ENCODE peak calls at places on chromosomes 12 and 14, in four cellular contexts. One of them, this sample, is unnamed.

GRCh38 chr12:125110641-125111360 is 45.6 kb downstream of the AACS start:
- DNase-seq in Calu3: no peak
- DNase-seq in activated gamma-delta T cell treated with anti-CD3 and anti-CD28 coated beads, Interleukin-2, amount 50 U/mL, for 16 hours: no peak
- DNase-seq in GOT3: no peak
- DNase-seq in this sample: no peak

GRCh38 chr12:130576286-130576933 is 139.7 kb downstream of the RIMBP2 start:
- DNase-seq in Calu3: no peak
- DNase-seq in GOT3: no peak
- DNase-seq in activated gamma-delta T cell treated with anti-CD3 and anti-CD28 coated beads, Interleukin-2, amount 50 U/mL, for 16 hours: no peak
- DNase-seq in this sample: no peak

GRCh38 chr12:105369014-105369413 is 38.5 kb downstream of the C12orf75 start:
- DNase-seq in GOT3: no peak
- DNase-seq in Calu3: no peak
- DNase-seq in activated gamma-delta T cell treated with anti-CD3 and anti-CD28 coated beads, Interleukin-2, amount 50 U/mL, for 16 hours: no peak
- DNase-seq in this sample: no peak

GRCh38 chr14:95515080-95515489 is 1.4 kb downstream of the SYNE3 start:
- DNase-seq in GOT3: no peak
- DNase-seq in activated gamma-delta T cell treated with anti-CD3 and anti-CD28 coated beads, Interleukin-2, amount 50 U/mL, for 16 hours: no peak
- DNase-seq in Calu3: no peak
- DNase-seq in this sample: peak

GRCh38 chr12:68482660-68483059 is 128.0 kb upstream of the RAP1B start:
- DNase-seq in activated gamma-delta T cell treated with anti-CD3 and anti-CD28 coated beads, Interleukin-2, amount 50 U/mL, for 16 hours: no peak
- DNase-seq in Calu3: no peak
- DNase-seq in GOT3: no peak
- DNase-seq in this sample: no peak

GRCh38 chr12:124125472-124125871 is 152.5 kb downstream of the ZNF664 start:
- DNase-seq in GOT3: no peak
- DNase-seq in activated gamma-delta T cell treated with anti-CD3 and anti-CD28 coated beads, Interleukin-2, amount 50 U/mL, for 16 hours: no peak
- DNase-seq in Calu3: no peak
- DNase-seq in this sample: no peak

GRCh38 chr12:58563621-58564020 is 356.7 kb downstream of the LRIG3 start:
- DNase-seq in activated gamma-delta T cell treated with anti-CD3 and anti-CD28 coated beads, Interleukin-2, amount 50 U/mL, for 16 hours: no peak
- DNase-seq in GOT3: no peak
- DNase-seq in Calu3: no peak
- DNase-seq in this sample: no peak

GRCh38 chr12:95633049-95633545 is 81.8 kb upstream of the USP44 start:
- DNase-seq in activated gamma-delta T cell treated with anti-CD3 and anti-CD28 coated beads, Interleukin-2, amount 50 U/mL, for 16 hours: no peak
- DNase-seq in Calu3: peak
- DNase-seq in GOT3: no peak
- DNase-seq in this sample: no peak

GRCh38 chr12:21972055-21972454 is 30.8 kb upstream of the ABCC9 start:
- DNase-seq in GOT3: no peak
- DNase-seq in activated gamma-delta T cell treated with anti-CD3 and anti-CD28 coated beads, Interleukin-2, amount 50 U/mL, for 16 hours: no peak
- DNase-seq in Calu3: no peak
- DNase-seq in this sample: no peak

This sample was measured in neural progenitor cell.